ENCODE peak calls at places on chromosome 2, in four cellular contexts. S is A549, N is H1, G is HepG2. U is an unnamed sample.

GRCh38 chr2:164700390-164700789 is 79.1 kb upstream of the GRB14 start:
- DNase-seq in N (no peak), S (no peak), G (no peak), U (no peak)

GRCh38 chr2:133331437-133331836 is 236.8 kb downstream of the NCKAP5 start:
- DNase-seq in N (no peak), G (no peak), S (no peak), U (no peak)

GRCh38 chr2:210169871-210170441 is 1.3 kb downstream of the KANSL1L start:
- DNase-seq in S (no peak), N (no peak), G (peak; percentile 13), U (no peak)

GRCh38 chr2:9288681-9289338 is 82.2 kb downstream of the ASAP2 start:
- DNase-seq in S (no peak), N (no peak), G (no peak), U (no peak)

GRCh38 chr2:129821445-129821844 is 158.0 kb upstream of the RAB6C start:
- DNase-seq in S (no peak), G (no peak), N (no peak), U (no peak)

GRCh38 chr2:14712091-14712490 is 79.6 kb downstream of the LRATD1 start:
- DNase-seq in S (no peak), G (no peak), N (no peak), U (no peak)

GRCh38 chr2:195659114-195659513 is 2.1 kb downstream of the SLC39A10 start:
- DNase-seq in G (no peak), S (no peak), N (no peak), U (no peak)

GRCh38 chr2:8304821-8305766 is 376.8 kb upstream of the ID2 start:
- DNase-seq in S (no peak), N (no peak), G (no peak), U (peak; percentile 31)

GRCh38 chr2:23595601-23596251 is 210.7 kb downstream of the KLHL29 start:
- DNase-seq in N (no peak), G (peak; percentile 45), S (no peak), U (no peak)

GRCh38 chr2:95328386-95329125 is 31.4 kb downstream of the KCNIP3 start:
- DNase-seq in S (no peak), G (no peak), N (no peak), U (no peak)

GRCh38 chr2:96500385-96501066 is 4.6 kb downstream of the NEURL3 start:
- DNase-seq in G (no peak), S (no peak), N (peak; percentile 44), U (no peak)

GRCh38 chr2:187917535-187917934 is 363.3 kb upstream of the TFPI start:
- DNase-seq in G (no peak), N (no peak), S (no peak), U (no peak)

GRCh38 chr2:37871453-37872191 is 53.5 kb upstream of the RMDN2 start:
- DNase-seq in N (no peak), S (no peak), G (no peak), U (no peak)

GRCh38 chr2:46538393-46538792 is 59.0 kb downstream of the TMEM247 start:
- DNase-seq in S (no peak), G (no peak), N (no peak), U (no peak)

GRCh38 chr2:163715199-163715598 is 20.6 kb downstream of the FIGN start:
- DNase-seq in S (no peak), N (no peak), G (no peak), U (no peak)

GRCh38 chr2:47077442-47078117 is 77.5 kb downstream of the STPG4 start:
- DNase-seq in G (no peak), S (no peak), N (no peak), U (no peak)

GRCh38 chr2:45871541-45871940 is 220.1 kb downstream of the PRKCE start:
- DNase-seq in S (no peak), G (no peak), N (no peak), U (no peak)

GRCh38 chr2:96926791-96927190 is 56.9 kb upstream of the SEMA4C start:
- DNase-seq in N (no peak), G (no peak), S (no peak), U (no peak)

GRCh38 chr2:184006998-184007397 is 591.3 kb upstream of the ZNF804A start:
- DNase-seq in S (no peak), G (peak; percentile 65), N (no peak), U (no peak)

GRCh38 chr2:204468689-204469429 is 76.4 kb upstream of the PARD3B start:
- DNase-seq in N (no peak), G (no peak), S (no peak), U (no peak)

GRCh38 chr2:157443090-157443489 is 799 bp downstream of the CYTIP start:
- DNase-seq in G (no peak), N (no peak), S (no peak), U (no peak)

GRCh38 chr2:11248-11941 is 34.9 kb downstream of the FAM110C start:
- DNase-seq in S (no peak), N (peak; percentile 98), G (peak; percentile 78), U (peak; percentile 17)

GRCh38 chr2:159753797-159754196 is 41.5 kb downstream of the MARCHF7 start:
- DNase-seq in G (no peak), N (no peak), S (no peak), U (no peak)

GRCh38 chr2:40955635-40956034 is 503.7 kb upstream of the SLC8A1 start:
- DNase-seq in N (no peak), S (no peak), G (no peak), U (no peak)

GRCh38 chr2:7037340-7038333 is 120.4 kb downstream of the RNF144A start:
- DNase-seq in G (peak; percentile 41), N (peak; percentile 81), S (peak; percentile 69), U (peak; percentile 69)

GRCh38 chr2:123915380-123915779 is 109.7 kb upstream of the CNTNAP5 start:
- DNase-seq in S (no peak), G (no peak), N (no peak), U (no peak)

GRCh38 chr2:26284132-26284531 is 39.4 kb downstream of the HADHB start:
- DNase-seq in G (no peak), S (no peak), N (no peak), U (no peak)

GRCh38 chr2:240948905-240949790 is 43.0 kb downstream of the CROCC2 start:
- DNase-seq in G (no peak), N (peak; percentile 35), S (no peak), U (no peak)

GRCh38 chr2:10753156-10753555 is 31.7 kb downstream of the ATP6V1C2 start:
- DNase-seq in G (no peak), S (no peak), N (no peak), U (no peak)

GRCh38 chr2:205058409-205058808 is 513.1 kb downstream of the PARD3B start:
- DNase-seq in S (no peak), G (no peak), N (no peak), U (no peak)

GRCh38 chr2:122704109-122704563 is 948.7 kb downstream of the TSN start:
- DNase-seq in S (no peak), N (no peak), G (no peak), U (no peak)

GRCh38 chr2:10557506-10558265 is 109.6 kb upstream of the ODC1 start:
- DNase-seq in G (no peak), N (no peak), S (no peak), U (no peak)

GRCh38 chr2:20411361-20411894 is 35.4 kb upstream of the RHOB start:
- DNase-seq in N (peak; percentile 90), G (peak; percentile 79), S (peak; percentile 79), U (peak; percentile 66)

GRCh38 chr2:198368089-198368488 is 563.7 kb downstream of the PLCL1 start:
- DNase-seq in N (no peak), S (no peak), G (no peak), U (no peak)

GRCh38 chr2:1745171-1746023 is 1.1 kb upstream of the PXDN start:
- DNase-seq in S (no peak), G (no peak), N (peak; percentile 48), U (no peak)

GRCh38 chr2:1742680-1743395 is 1.5 kb downstream of the PXDN start:
- DNase-seq in G (no peak), N (peak; percentile 83), S (peak; percentile 67), U (no peak)

GRCh38 chr2:1744151-1744445 is 217 bp downstream of the PXDN start:
- DNase-seq in G (no peak), S (no peak), N (peak; percentile 79), U (no peak)

GRCh38 chr2:1743396-1744150 is 742 bp downstream of the PXDN start:
- DNase-seq in S (no peak), G (no peak), N (peak; percentile 71), U (no peak)

DNA sequence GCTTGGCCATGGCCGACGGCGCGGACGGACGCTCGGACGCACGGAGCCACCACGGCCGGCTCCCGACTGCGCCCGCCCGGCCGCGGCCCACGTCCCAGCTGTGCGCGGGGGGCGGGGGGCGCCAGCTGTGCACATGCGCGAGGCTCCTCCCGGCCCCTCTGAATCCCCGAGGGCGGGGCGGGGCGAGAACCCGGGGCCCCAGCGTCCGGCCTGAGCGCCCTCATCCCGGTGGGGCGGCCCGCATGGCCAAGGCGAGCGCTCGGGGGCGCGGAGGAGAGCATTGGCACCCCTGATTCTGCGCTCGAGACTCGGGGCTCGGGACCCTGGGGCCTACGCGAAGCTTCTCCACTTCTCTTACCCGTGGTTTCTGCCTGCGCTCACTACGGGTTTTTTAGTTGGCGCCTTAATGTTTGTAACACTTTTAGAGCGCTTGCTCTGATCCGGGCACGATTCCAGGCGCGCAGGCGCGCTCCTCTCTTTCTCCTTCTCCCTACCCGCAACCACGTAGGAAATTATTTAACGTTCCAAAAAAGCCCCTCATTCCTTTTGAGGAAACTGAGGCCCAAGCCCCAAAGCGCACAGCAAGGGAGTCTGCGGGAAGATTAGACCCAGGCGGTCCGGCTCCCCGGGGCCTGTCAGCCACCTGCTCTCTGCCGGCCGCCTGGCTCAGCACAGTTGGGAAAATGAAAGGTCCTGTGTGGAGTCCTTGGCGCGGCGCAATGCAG is at the start of gene PXDN:
- DNase-seq in N (no peak), G (no peak), S (no peak), U (no peak)
- TF ChIP-seq EP300 in N (no peak), G (no peak), S (no peak), U (no peak)

DNA sequence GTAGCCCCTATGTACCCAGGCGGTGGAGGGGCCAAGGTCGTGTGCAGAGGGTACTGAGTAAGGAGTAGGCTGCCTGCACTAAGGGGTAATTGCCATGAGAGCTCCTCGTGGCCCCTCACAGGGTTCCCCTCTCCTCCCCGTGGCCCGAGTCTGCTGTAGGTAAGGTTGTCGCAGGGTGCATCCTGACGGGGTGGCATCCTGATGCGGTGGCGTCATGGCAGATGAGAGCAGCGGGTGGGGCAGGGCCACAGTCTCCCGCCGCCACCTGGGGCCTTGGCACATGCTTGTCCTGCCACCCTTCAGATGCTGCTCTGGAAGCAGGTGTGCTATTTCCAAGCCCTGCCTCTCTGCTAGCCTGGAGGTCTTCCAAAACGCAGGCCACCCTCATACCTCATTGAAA is 89.7 kb downstream of the EIPR1 start:
- DNase-seq in N (no peak), S (no peak), G (no peak), U (no peak)
- TF ChIP-seq PHF8 in N (no peak), S (no peak), G (no peak), U (no peak)

GRCh38 chr2:235605306-235605998 is 111.6 kb downstream of the AGAP1 start:
- DNase-seq in S (no peak), N (no peak), G (no peak), U (no peak)
- TF ChIP-seq EP300 in S (no peak), N (no peak), G (no peak), U (no peak)

GRCh38 chr2:33011406-33011805 is 64.7 kb downstream of the LTBP1 start:
- DNase-seq in S (no peak), N (no peak), G (peak; percentile 30), U (no peak)

GRCh38 chr2:33013684-33014110 is 66.9 kb downstream of the LTBP1 start:
- DNase-seq in G (no peak), N (no peak), S (no peak), U (no peak)

GRCh38 chr2:33009249-33009648 is 62.5 kb downstream of the LTBP1 start:
- DNase-seq in N (no peak), G (no peak), S (no peak), U (no peak)

GRCh38 chr2:33014268-33014667 is 67.5 kb downstream of the LTBP1 start:
- DNase-seq in G (no peak), S (no peak), N (no peak), U (no peak)

GRCh38 chr2:33011941-33012340 is 65.2 kb downstream of the LTBP1 start:
- DNase-seq in S (no peak), G (no peak), N (no peak), U (no peak)
- TF ChIP-seq PHF8 in S (no peak), G (no peak), N (no peak), U (no peak)